ENCODE peak calls at places on chromosomes 7 and 10, in four cellular contexts. H is kidney, L is spleen, W is IMR-90. R is an unnamed sample.

GRCh38 chr10:100970914-100971811 is 1.9 kb downstream of the SEMA4G start:
- DNase-seq in H (peak; percentile 50), L (peak; percentile 29), W (no peak), R (no peak)

GRCh38 chr10:33039167-33039566 is 81.1 kb upstream of the ITGB1 start:
- DNase-seq in H (no peak), L (no peak), W (no peak), R (no peak)

GRCh38 chr10:31320179-31320597 is 1.2 kb downstream of the ZEB1 start:
- DNase-seq in H (peak; percentile 82), L (no peak), W (no peak), R (peak; percentile 14)

GRCh38 chr7:52786174-52786573 is 249.3 kb upstream of the POM121L12 start:
- DNase-seq in H (no peak), L (no peak), W (no peak), R (no peak)

GRCh38 chr10:103769176-103769575 is 86.2 kb downstream of the SH3PXD2A start:
- DNase-seq in H (no peak), L (no peak), W (no peak), R (no peak)

GRCh38 chr10:71080381-71081228 is 131.8 kb upstream of the UNC5B start:
- DNase-seq in H (peak; percentile 53), L (peak; percentile 62), W (no peak), R (no peak)

GRCh38 chr7:1400351-1400750 is 58.9 kb downstream of the MICALL2 start:
- DNase-seq in H (no peak), L (no peak), W (no peak), R (no peak)

GRCh38 chr10:36670616-36671402 is 454.6 kb upstream of the ANKRD30A start:
- DNase-seq in H (no peak), L (no peak), W (peak; percentile 17), R (no peak)

GRCh38 chr7:42893341-42894242 is 18.3 kb downstream of the C7orf25 start:
- DNase-seq in H (no peak), L (no peak), W (no peak), R (no peak)

GRCh38 chr10:34960983-34961382 is 129.2 kb downstream of the CUL2 start:
- DNase-seq in H (peak; percentile 41), L (peak; percentile 44), W (peak; percentile 39), R (no peak)

GRCh38 chr7:105215821-105216220 is 172.9 kb downstream of the SRPK2 start:
- DNase-seq in H (no peak), L (no peak), W (no peak), R (no peak)

GRCh38 chr7:106736508-106737201 is 75.7 kb upstream of the CCDC71L start:
- DNase-seq in H (no peak), L (no peak), W (peak; percentile 83), R (peak; percentile 33)

GRCh38 chr10:86974484-86974883 is 6.2 kb downstream of the ADIRF start:
- DNase-seq in H (no peak), L (no peak), W (no peak), R (peak; percentile 88)

GRCh38 chr10:132387723-132388210 is 9.2 kb upstream of the PWWP2B start:
- DNase-seq in H (peak; percentile 89), L (peak; percentile 96), W (peak; percentile 36), R (peak; percentile 64)

GRCh38 chr10:129951251-129951808 is 12.7 kb downstream of the EBF3 start:
- DNase-seq in H (no peak), L (peak; percentile 60), W (no peak), R (no peak)

GRCh38 chr10:93208717-93209464 is 135.2 kb downstream of the CYP26A1 start:
- DNase-seq in H (no peak), L (no peak), W (peak; percentile 6), R (no peak)

GRCh38 chr7:68014031-68014774 is 1017.6 kb downstream of the TYW1 start:
- DNase-seq in H (no peak), L (no peak), W (no peak), R (no peak)

GRCh38 chr7:36400606-36401005 is 10.9 kb downstream of the ANLN start:
- DNase-seq in H (no peak), L (no peak), W (peak; percentile 57), R (peak; percentile 48)

GRCh38 chr10:114603943-114604342 is 54.1 kb downstream of the ABLIM1 start:
- DNase-seq in H (no peak), L (no peak), W (no peak), R (no peak)

GRCh38 chr7:37732253-37732652 is 48.7 kb downstream of the GPR141 start:
- DNase-seq in H (no peak), L (no peak), W (no peak), R (peak; percentile 2)

GRCh38 chr7:49763791-49764190 is 9.6 kb upstream of the VWC2 start:
- DNase-seq in H (no peak), L (no peak), W (no peak), R (no peak)
- H3K27ac ChIP-seq in H (no peak overlapping the region), L (no peak overlapping the region), W (no peak overlapping the region), R (no peak overlapping the region)

DNA sequence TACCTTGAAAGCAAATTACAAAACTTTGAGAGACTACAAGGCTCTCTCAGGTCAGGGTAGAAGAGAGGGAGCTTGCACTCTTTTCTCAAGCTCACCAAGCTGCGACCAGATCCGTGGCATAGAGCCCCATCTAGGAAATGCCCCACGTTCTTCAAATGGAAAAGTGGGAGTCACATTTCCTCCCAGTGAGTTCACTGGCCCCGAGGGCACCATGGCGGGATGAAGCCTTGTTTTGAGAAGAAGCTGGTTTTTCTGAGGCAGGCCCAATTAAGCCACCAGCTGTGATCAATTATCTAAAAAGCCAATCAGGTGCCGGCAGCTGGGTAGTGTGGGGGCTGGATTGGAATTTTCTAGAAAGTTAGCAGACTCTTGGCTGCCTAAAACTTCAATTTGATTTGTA is 101.4 kb downstream of the ZNF365 start:
- DNase-seq in H (no peak), L (no peak), W (no peak), R (no peak)
- H3K4me1 ChIP-seq in H (no peaks in the 10 kb centered on the region), L (no peaks in the 10 kb centered on the region), W (peaks cover 2% of the 10 kb centered on the region), R (no peaks in the 10 kb centered on the region)

GRCh38 chr10:79140083-79140793 is 71.5 kb downstream of the ZMIZ1 start:
- DNase-seq in H (no peak), L (no peak), W (no peak), R (no peak)

GRCh38 chr10:79142522-79143309 is 74.0 kb downstream of the ZMIZ1 start:
- DNase-seq in H (no peak), L (peak; percentile 72), W (no peak), R (no peak)

GRCh38 chr10:79140906-79141305 is 72.1 kb downstream of the ZMIZ1 start:
- DNase-seq in H (no peak), L (no peak), W (peak; percentile 46), R (no peak)

GRCh38 chr10:79143879-79144278 is 75.1 kb downstream of the ZMIZ1 start:
- DNase-seq in H (no peak), L (no peak), W (no peak), R (no peak)

GRCh38 chr10:79142064-79142491 is 73.3 kb downstream of the ZMIZ1 start:
- DNase-seq in H (peak; percentile 77), L (no peak), W (peak; percentile 85), R (no peak)
- H3K27ac ChIP-seq in H (no peak overlapping the region), L (peak overlapping the region; percentile 61), W (peak overlapping the region; percentile 81), R (no peak overlapping the region)

DNA sequence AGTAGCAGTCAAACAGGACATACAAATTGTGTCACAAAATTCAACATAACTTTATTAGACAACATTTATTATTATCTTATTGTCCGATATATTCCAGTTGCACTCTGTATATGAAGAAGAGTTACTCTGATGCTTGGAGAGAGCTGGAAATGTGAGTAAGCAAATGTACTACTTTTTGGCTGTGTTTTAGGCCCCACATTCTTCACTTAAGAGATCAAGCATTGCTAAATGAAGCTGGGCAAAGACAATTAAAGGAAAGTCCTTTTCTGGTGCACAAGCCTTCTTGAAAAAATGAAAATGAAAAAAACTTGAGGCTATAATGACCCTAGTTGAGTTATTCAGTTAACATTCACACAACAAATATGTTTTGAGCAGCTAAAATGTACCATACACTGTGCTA is 26.1 kb downstream of the MYPN start:
- DNase-seq in H (no peak), L (no peak), W (peak; percentile 63), R (no peak)
- H3K4me1 ChIP-seq in H (no peaks in the 10 kb centered on the region), L (no peaks in the 10 kb centered on the region), W (peaks cover 22% of the 10 kb centered on the region), R (peaks cover 64% of the 10 kb centered on the region)

GRCh38 chr7:46764100-46764941 is 817.6 kb downstream of the TNS3 start:
- DNase-seq in H (no peak), L (no peak), W (peak; percentile 97), R (peak; percentile 95)

GRCh38 chr7:46767071-46767470 is 814.8 kb downstream of the TNS3 start:
- DNase-seq in H (no peak), L (no peak), W (no peak), R (no peak)

GRCh38 chr7:46759711-46760480 is 822.0 kb downstream of the TNS3 start:
- DNase-seq in H (no peak), L (no peak), W (peak; percentile 38), R (no peak)

GRCh38 chr7:46763348-46763747 is 818.6 kb downstream of the TNS3 start:
- DNase-seq in H (no peak), L (no peak), W (no peak), R (no peak)
- H3K27ac ChIP-seq in H (no peak overlapping the region), L (no peak overlapping the region), W (no peak overlapping the region), R (peak overlapping the region; percentile 69)

GRCh38 chr10:8615118-8615517 is 560.6 kb downstream of the GATA3 start:
- DNase-seq in H (no peak), L (no peak), W (no peak), R (no peak)
- H3K4me1 ChIP-seq in H (no peaks in the 10 kb centered on the region), L (no peaks in the 10 kb centered on the region), W (no peaks in the 10 kb centered on the region), R (peaks cover 36% of the 10 kb centered on the region)

GRCh38 chr10:128064615-128065580 is 61.3 kb downstream of the MKI67 start:
- DNase-seq in H (peak; percentile 76), L (peak; percentile 93), W (peak; percentile 49), R (peak; percentile 84)
- H3K27ac ChIP-seq in H (no peak overlapping the region), L (peak overlapping the region; percentile 87), W (no peak overlapping the region), R (peak overlapping the region; percentile 68)

R was measured in PC-9.